ENCODE peak calls at places on chromosomes 2 and 18, in six cellular contexts. One of them, this sample, is unnamed. For H3K36me3, the result is how much of the 10 kb centered on the place peaks cover.

GRCh38 chr2:74502720-74503505 is 3.5 kb upstream of the LBX2 start:
- DNase-seq in CD8-positive, alpha-beta T cell: no peak
- DNase-seq in HepG2: peak
- DNase-seq in colonic mucosa: peak
- DNase-seq in astrocyte: peak
- DNase-seq in pancreas: peak
- DNase-seq in this sample: peak

GRCh38 chr18:63679820-63680606 is 18.3 kb upstream of the SERPINB3 start:
- DNase-seq in colonic mucosa: no peak
- DNase-seq in astrocyte: no peak
- DNase-seq in HepG2: no peak
- DNase-seq in CD8-positive, alpha-beta T cell: no peak
- DNase-seq in pancreas: no peak
- DNase-seq in this sample: no peak

GRCh38 chr2:1685957-1686783 is 58.1 kb downstream of the PXDN start:
- DNase-seq in colonic mucosa: no peak
- DNase-seq in astrocyte: peak
- DNase-seq in CD8-positive, alpha-beta T cell: no peak
- DNase-seq in HepG2: no peak
- DNase-seq in pancreas: no peak
- DNase-seq in this sample: no peak

GRCh38 chr18:48798334-48799197 is 152.2 kb downstream of the SMAD7 start:
- DNase-seq in CD8-positive, alpha-beta T cell: no peak
- DNase-seq in astrocyte: no peak
- DNase-seq in HepG2: no peak
- DNase-seq in pancreas: no peak
- DNase-seq in colonic mucosa: peak
- DNase-seq in this sample: no peak

GRCh38 chr18:42211201-42211600 is 256.2 kb downstream of the PIK3C3 start:
- DNase-seq in CD8-positive, alpha-beta T cell: no peak
- DNase-seq in HepG2: no peak
- DNase-seq in pancreas: no peak
- DNase-seq in colonic mucosa: no peak
- DNase-seq in astrocyte: no peak
- DNase-seq in this sample: no peak

GRCh38 chr2:3377279-3377611 is 373 bp downstream of the EIPR1 start:
- DNase-seq in CD8-positive, alpha-beta T cell: no peak
- DNase-seq in HepG2: peak
- DNase-seq in colonic mucosa: no peak
- DNase-seq in pancreas: no peak
- DNase-seq in astrocyte: peak
- DNase-seq in this sample: peak

GRCh38 chr18:56235061-56235772 is 403.2 kb downstream of the TXNL1 start:
- DNase-seq in colonic mucosa: no peak
- DNase-seq in astrocyte: peak
- DNase-seq in HepG2: no peak
- DNase-seq in CD8-positive, alpha-beta T cell: no peak
- DNase-seq in pancreas: no peak
- DNase-seq in this sample: no peak

GRCh38 chr2:97743913-97744312 is 30.5 kb downstream of the ZAP70 start:
- DNase-seq in HepG2: peak
- DNase-seq in astrocyte: no peak
- DNase-seq in CD8-positive, alpha-beta T cell: no peak
- DNase-seq in colonic mucosa: no peak
- DNase-seq in pancreas: no peak
- DNase-seq in this sample: peak

GRCh38 chr18:48884306-48885235 is 66.2 kb downstream of the SMAD7 start:
- DNase-seq in colonic mucosa: no peak
- DNase-seq in astrocyte: no peak
- DNase-seq in CD8-positive, alpha-beta T cell: no peak
- DNase-seq in pancreas: no peak
- DNase-seq in HepG2: no peak
- DNase-seq in this sample: no peak

GRCh38 chr2:95386031-95386430 is 16.5 kb upstream of the FAHD2A start:
- DNase-seq in HepG2: no peak
- DNase-seq in colonic mucosa: no peak
- DNase-seq in astrocyte: no peak
- DNase-seq in pancreas: no peak
- DNase-seq in CD8-positive, alpha-beta T cell: no peak
- DNase-seq in this sample: no peak

GRCh38 chr2:102041351-102041750 is 49.6 kb downstream of the IL1R2 start:
- DNase-seq in astrocyte: no peak
- DNase-seq in pancreas: no peak
- DNase-seq in HepG2: peak
- DNase-seq in CD8-positive, alpha-beta T cell: no peak
- DNase-seq in colonic mucosa: no peak
- DNase-seq in this sample: no peak

GRCh38 chr18:8117008-8117376 is 492.2 kb upstream of the RAB12 start:
- DNase-seq in colonic mucosa: no peak
- DNase-seq in pancreas: no peak
- DNase-seq in HepG2: no peak
- DNase-seq in astrocyte: no peak
- DNase-seq in CD8-positive, alpha-beta T cell: no peak
- DNase-seq in this sample: peak

GRCh38 chr2:194564422-194564821 is 1092.6 kb upstream of the SLC39A10 start:
- DNase-seq in CD8-positive, alpha-beta T cell: no peak
- DNase-seq in astrocyte: no peak
- DNase-seq in colonic mucosa: no peak
- DNase-seq in HepG2: no peak
- DNase-seq in pancreas: no peak
- DNase-seq in this sample: no peak

GRCh38 chr2:237227190-237227988 is 141.7 kb downstream of the COPS8 start:
- DNase-seq in CD8-positive, alpha-beta T cell: no peak
- DNase-seq in colonic mucosa: no peak
- DNase-seq in HepG2: no peak
- DNase-seq in pancreas: no peak
- DNase-seq in astrocyte: peak
- DNase-seq in this sample: peak

DNA sequence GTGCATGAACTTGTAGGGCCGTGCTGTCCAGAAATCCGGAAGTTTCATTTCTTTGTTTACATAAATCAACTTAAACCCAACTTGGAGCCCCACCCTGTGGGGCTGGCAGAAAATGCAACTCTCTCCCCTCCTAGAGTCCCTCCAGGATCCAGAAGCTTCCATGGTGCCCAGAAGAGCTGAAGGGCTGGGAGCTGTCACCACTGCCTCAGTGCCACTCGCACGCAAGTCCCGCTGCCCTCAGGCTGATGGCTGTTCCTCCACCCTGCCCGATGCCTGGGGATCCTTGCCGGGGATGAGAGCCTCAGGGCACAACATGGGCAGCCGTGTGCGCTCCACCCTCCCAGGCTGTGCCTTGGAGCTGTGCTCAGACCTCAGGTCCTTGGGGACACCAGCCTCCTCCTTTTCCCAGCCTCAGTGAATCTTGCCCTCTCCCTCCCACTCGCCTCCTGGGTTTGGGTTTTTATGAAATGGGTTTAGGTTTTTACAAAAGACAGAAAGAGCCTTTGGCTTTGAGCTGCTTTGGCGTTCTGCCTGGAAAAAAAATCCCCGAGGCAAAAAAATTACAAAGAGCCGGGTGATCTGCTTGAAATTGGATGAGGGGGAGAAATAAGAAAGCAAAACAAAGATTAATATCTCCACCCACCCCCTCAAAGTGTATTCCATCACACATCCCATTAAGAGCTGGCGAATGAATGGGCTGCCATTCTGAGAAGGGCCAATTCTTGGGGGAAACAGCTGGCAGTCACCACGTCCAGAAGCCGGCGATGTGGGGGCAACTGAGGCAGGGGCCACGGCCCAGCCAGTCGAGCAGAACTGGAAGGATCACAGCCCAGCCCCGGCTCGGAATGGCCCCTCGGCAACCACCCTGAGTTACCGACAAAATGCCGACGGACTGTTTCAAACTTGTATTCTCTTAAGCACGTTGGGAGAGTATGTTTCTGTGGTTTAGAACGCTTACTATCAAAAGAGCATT is 155.4 kb downstream of the TWIST2 start:
- DNase-seq in HepG2: no peak
- DNase-seq in CD8-positive, alpha-beta T cell: no peak
- DNase-seq in astrocyte: no peak
- DNase-seq in colonic mucosa: peak
- DNase-seq in pancreas: no peak
- DNase-seq in this sample: peak
- TF ChIP-seq CTCF in HepG2: no peak
- TF ChIP-seq CTCF in CD8-positive, alpha-beta T cell: no peak
- TF ChIP-seq CTCF in astrocyte: peak
- TF ChIP-seq CTCF in colonic mucosa: no peak
- TF ChIP-seq CTCF in pancreas: no peak
- TF ChIP-seq CTCF in this sample: no peak

DNA sequence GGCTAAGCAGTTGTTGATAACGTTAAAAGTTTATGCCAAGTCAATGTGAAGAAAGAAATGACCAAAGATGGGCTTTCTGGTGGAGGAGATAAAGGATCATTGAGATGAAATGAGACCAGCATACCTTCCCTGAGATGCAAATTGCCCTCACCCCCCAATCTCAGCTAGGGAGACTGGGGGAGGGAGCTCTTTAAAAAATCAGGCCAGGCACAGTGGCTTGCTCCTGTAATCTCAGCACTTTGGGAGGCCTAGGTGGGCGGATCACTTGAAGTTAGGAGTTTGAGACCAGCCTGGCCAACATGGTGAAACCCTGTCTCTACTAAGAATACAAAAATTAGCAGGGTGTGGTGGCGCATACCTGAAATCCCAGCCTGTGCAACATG is 30.9 kb upstream of the KCMF1 start:
- DNase-seq in astrocyte: no peak
- DNase-seq in colonic mucosa: no peak
- DNase-seq in HepG2: no peak
- DNase-seq in CD8-positive, alpha-beta T cell: no peak
- DNase-seq in pancreas: no peak
- DNase-seq in this sample: no peak
- H3K4me3 ChIP-seq in astrocyte: no peak
- H3K4me3 ChIP-seq in colonic mucosa: no peak
- H3K4me3 ChIP-seq in HepG2: no peak
- H3K4me3 ChIP-seq in CD8-positive, alpha-beta T cell: peak
- H3K4me3 ChIP-seq in pancreas: no peak
- H3K4me3 ChIP-seq in this sample: no peak

DNA sequence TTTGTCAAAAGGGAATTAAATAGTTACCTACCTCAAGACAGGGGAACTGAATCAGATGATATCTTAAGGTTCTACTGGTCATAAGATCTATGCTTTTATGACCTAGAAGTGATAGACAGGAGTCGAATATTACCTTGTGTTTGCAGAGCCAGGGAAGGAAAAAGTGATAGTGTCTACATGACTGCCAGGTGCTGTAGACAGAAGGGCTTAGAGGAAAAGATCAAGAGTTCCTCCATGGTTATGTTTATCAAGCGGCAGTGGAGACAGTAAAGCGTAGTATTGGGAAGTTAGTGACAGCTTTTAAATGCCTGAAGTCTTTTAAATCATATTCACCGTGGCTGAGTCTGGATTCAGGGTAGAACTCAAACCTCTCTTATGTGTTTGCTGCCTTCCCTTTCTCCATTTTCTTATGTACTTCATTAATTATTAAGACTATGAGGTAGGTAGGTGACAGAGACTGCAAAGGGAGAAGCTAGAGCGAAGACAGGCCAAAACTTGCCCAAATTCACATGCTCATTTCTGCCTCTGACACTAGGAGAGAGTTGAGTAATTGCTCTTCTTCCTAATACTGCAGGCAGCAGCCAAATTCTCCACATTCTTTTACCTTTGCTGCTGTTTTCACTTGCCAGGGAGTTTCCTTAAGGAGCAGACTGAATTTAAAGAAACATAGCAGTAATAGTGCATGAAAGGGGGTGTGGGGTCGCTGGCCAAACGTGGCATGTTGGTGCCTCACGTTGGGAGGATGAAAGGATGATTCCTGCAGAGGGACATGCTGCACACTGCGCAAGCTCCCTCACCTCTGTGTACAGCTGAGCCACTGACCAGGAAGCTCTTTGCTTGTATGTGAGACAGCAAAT is 12.1 kb downstream of the CRIM1 start:
- DNase-seq in HepG2: peak
- DNase-seq in astrocyte: no peak
- DNase-seq in CD8-positive, alpha-beta T cell: no peak
- DNase-seq in colonic mucosa: no peak
- DNase-seq in pancreas: no peak
- DNase-seq in this sample: peak
- H3K36me3 ChIP-seq in HepG2: under half
- H3K36me3 ChIP-seq in astrocyte: under half
- H3K36me3 ChIP-seq in CD8-positive, alpha-beta T cell: under half
- H3K36me3 ChIP-seq in colonic mucosa: under half
- H3K36me3 ChIP-seq in pancreas: under half
- H3K36me3 ChIP-seq in this sample: under half

GRCh38 chr2:206981739-206982336 is 42.5 kb downstream of the CPO start:
- DNase-seq in colonic mucosa: peak
- DNase-seq in pancreas: no peak
- DNase-seq in HepG2: no peak
- DNase-seq in CD8-positive, alpha-beta T cell: peak
- DNase-seq in astrocyte: peak
- DNase-seq in this sample: peak
- TF ChIP-seq CTCF in colonic mucosa: peak
- TF ChIP-seq CTCF in pancreas: peak
- TF ChIP-seq CTCF in HepG2: peak
- TF ChIP-seq CTCF in CD8-positive, alpha-beta T cell: no peak
- TF ChIP-seq CTCF in astrocyte: peak
- TF ChIP-seq CTCF in this sample: peak

GRCh38 chr2:209984291-209984690 is 18.1 kb upstream of the RPE start:
- DNase-seq in CD8-positive, alpha-beta T cell: no peak
- DNase-seq in pancreas: no peak
- DNase-seq in colonic mucosa: no peak
- DNase-seq in astrocyte: no peak
- DNase-seq in HepG2: no peak
- DNase-seq in this sample: no peak
- H3K4me3 ChIP-seq in CD8-positive, alpha-beta T cell: no peak
- H3K4me3 ChIP-seq in pancreas: no peak
- H3K4me3 ChIP-seq in colonic mucosa: no peak
- H3K4me3 ChIP-seq in astrocyte: no peak
- H3K4me3 ChIP-seq in HepG2: no peak
- H3K4me3 ChIP-seq in this sample: no peak

DNA sequence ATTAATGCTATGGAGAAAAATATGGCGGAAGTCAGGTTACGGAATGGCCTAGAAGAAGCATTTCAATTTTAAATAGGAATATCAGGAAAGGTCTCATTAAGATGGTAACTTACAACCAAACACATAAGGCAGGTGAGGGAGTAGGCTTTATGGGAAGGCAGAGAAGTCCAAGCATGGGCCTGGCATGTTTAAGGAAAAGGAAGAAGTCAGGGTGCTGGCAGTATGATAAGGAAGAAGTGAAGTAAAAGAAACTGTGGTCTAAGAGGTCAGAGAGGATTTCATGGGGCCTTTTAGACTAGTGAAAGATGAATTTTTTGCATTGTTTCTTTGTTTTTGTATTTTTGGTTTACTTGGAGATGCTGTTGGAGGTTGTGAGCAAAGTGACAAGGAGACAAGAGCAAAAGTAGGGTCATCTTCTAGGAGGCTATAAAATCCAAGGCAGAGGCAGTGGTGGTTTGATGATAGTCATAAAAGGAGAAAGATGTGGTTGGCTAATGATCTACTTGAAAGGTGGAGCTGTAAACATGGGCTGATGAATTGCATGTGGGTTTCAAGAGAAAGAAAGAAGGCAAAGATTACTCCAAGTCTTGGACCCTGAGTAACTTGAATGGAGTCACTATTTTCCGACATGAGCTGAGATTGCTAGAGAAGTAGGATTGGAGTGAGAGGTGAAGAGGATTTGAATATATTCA is 354.3 kb downstream of the GPD2 start:
- DNase-seq in CD8-positive, alpha-beta T cell: no peak
- DNase-seq in pancreas: no peak
- DNase-seq in colonic mucosa: no peak
- DNase-seq in astrocyte: no peak
- DNase-seq in HepG2: no peak
- DNase-seq in this sample: no peak
- H3K36me3 ChIP-seq in CD8-positive, alpha-beta T cell: under half
- H3K36me3 ChIP-seq in pancreas: under half
- H3K36me3 ChIP-seq in colonic mucosa: under half
- H3K36me3 ChIP-seq in astrocyte: under half
- H3K36me3 ChIP-seq in HepG2: under half
- H3K36me3 ChIP-seq in this sample: under half

GRCh38 chr2:26922638-26923466 is 47.6 kb upstream of the MAPRE3 start:
- DNase-seq in HepG2: peak
- DNase-seq in colonic mucosa: peak
- DNase-seq in CD8-positive, alpha-beta T cell: peak
- DNase-seq in astrocyte: peak
- DNase-seq in pancreas: no peak
- DNase-seq in this sample: peak
- TF ChIP-seq CTCF in HepG2: peak
- TF ChIP-seq CTCF in colonic mucosa: peak
- TF ChIP-seq CTCF in CD8-positive, alpha-beta T cell: peak
- TF ChIP-seq CTCF in astrocyte: peak
- TF ChIP-seq CTCF in pancreas: peak
- TF ChIP-seq CTCF in this sample: peak